ENCODE peak calls at places on chromosomes 11 and 22, in ten cellular contexts. One of them, this sample, is unnamed.

GRCh38 chr11:10305964-10306918 is 1.4 kb downstream of the ADM start:
- DNase-seq in pancreas: no peak
- DNase-seq in A172: no peak
- DNase-seq in body of pancreas: peak
- DNase-seq in SK-N-MC: no peak
- DNase-seq in stimulated activated naive CD4-positive, alpha-beta T cell: no peak
- DNase-seq in right lobe of liver: peak
- DNase-seq in substantia nigra: peak
- DNase-seq in heart left ventricle: no peak
- DNase-seq in T-helper 2 cell: peak
- DNase-seq in this sample: peak

GRCh38 chr11:67606150-67606476 is 623 bp upstream of the NDUFV1 start:
- DNase-seq in T-helper 2 cell: no peak
- DNase-seq in substantia nigra: no peak
- DNase-seq in A172: no peak
- DNase-seq in body of pancreas: no peak
- DNase-seq in pancreas: peak
- DNase-seq in right lobe of liver: no peak
- DNase-seq in heart left ventricle: no peak
- DNase-seq in stimulated activated naive CD4-positive, alpha-beta T cell: no peak
- DNase-seq in SK-N-MC: no peak
- DNase-seq in this sample: peak

GRCh38 chr22:32218470-32218869 is 13.6 kb upstream of the RFPL2 start:
- DNase-seq in SK-N-MC: no peak
- DNase-seq in right lobe of liver: no peak
- DNase-seq in body of pancreas: no peak
- DNase-seq in A172: no peak
- DNase-seq in stimulated activated naive CD4-positive, alpha-beta T cell: no peak
- DNase-seq in pancreas: no peak
- DNase-seq in T-helper 2 cell: no peak
- DNase-seq in substantia nigra: no peak
- DNase-seq in heart left ventricle: no peak
- DNase-seq in this sample: no peak

GRCh38 chr11:67261635-67261941 is 4.7 kb upstream of the GRK2 start:
- DNase-seq in pancreas: no peak
- DNase-seq in A172: no peak
- DNase-seq in T-helper 2 cell: no peak
- DNase-seq in stimulated activated naive CD4-positive, alpha-beta T cell: no peak
- DNase-seq in body of pancreas: no peak
- DNase-seq in heart left ventricle: no peak
- DNase-seq in SK-N-MC: no peak
- DNase-seq in substantia nigra: no peak
- DNase-seq in right lobe of liver: peak
- DNase-seq in this sample: no peak

GRCh38 chr22:41779889-41780505 is 20.5 kb upstream of the CCDC134 start:
- DNase-seq in stimulated activated naive CD4-positive, alpha-beta T cell: no peak
- DNase-seq in substantia nigra: no peak
- DNase-seq in T-helper 2 cell: peak
- DNase-seq in body of pancreas: no peak
- DNase-seq in right lobe of liver: no peak
- DNase-seq in heart left ventricle: no peak
- DNase-seq in SK-N-MC: no peak
- DNase-seq in A172: no peak
- DNase-seq in pancreas: no peak
- DNase-seq in this sample: no peak

GRCh38 chr11:61682093-61682732 is 2.0 kb downstream of the DAGLA start:
- DNase-seq in pancreas: peak
- DNase-seq in stimulated activated naive CD4-positive, alpha-beta T cell: no peak
- DNase-seq in A172: no peak
- DNase-seq in substantia nigra: no peak
- DNase-seq in heart left ventricle: peak
- DNase-seq in body of pancreas: peak
- DNase-seq in T-helper 2 cell: no peak
- DNase-seq in SK-N-MC: no peak
- DNase-seq in right lobe of liver: peak
- DNase-seq in this sample: no peak

GRCh38 chr22:17441326-17441725 is 72.1 kb downstream of the CECR2 start:
- DNase-seq in heart left ventricle: no peak
- DNase-seq in T-helper 2 cell: no peak
- DNase-seq in A172: no peak
- DNase-seq in pancreas: no peak
- DNase-seq in SK-N-MC: no peak
- DNase-seq in stimulated activated naive CD4-positive, alpha-beta T cell: no peak
- DNase-seq in body of pancreas: no peak
- DNase-seq in substantia nigra: no peak
- DNase-seq in right lobe of liver: no peak
- DNase-seq in this sample: no peak

GRCh38 chr11:82750643-82751139 is 17.0 kb upstream of the FAM181B start:
- DNase-seq in right lobe of liver: no peak
- DNase-seq in stimulated activated naive CD4-positive, alpha-beta T cell: peak
- DNase-seq in body of pancreas: no peak
- DNase-seq in T-helper 2 cell: peak
- DNase-seq in SK-N-MC: no peak
- DNase-seq in substantia nigra: no peak
- DNase-seq in pancreas: no peak
- DNase-seq in A172: no peak
- DNase-seq in heart left ventricle: no peak
- DNase-seq in this sample: no peak

GRCh38 chr22:46545041-46545796 is 7.8 kb upstream of the CELSR1 start:
- DNase-seq in pancreas: no peak
- DNase-seq in A172: peak
- DNase-seq in body of pancreas: no peak
- DNase-seq in substantia nigra: no peak
- DNase-seq in heart left ventricle: no peak
- DNase-seq in right lobe of liver: no peak
- DNase-seq in stimulated activated naive CD4-positive, alpha-beta T cell: no peak
- DNase-seq in T-helper 2 cell: no peak
- DNase-seq in SK-N-MC: no peak
- DNase-seq in this sample: no peak

This sample was measured in lower lobe of right lung.